ENCODE peak calls at places on chromosomes 16 and 17, in eight cellular contexts. Y is activated effector memory CD4-positive, alpha-beta T cell treated with anti-CD3 and anti-CD28 coated beads, Interleukin-2, amount 50 U/mL, for 16 hours; P is SW480; J is HS-5; U is choroid plexus epithelial cell; T is GM23338; F is dorsolateral prefrontal cortex; G is SHP77. A is an unnamed sample.

GRCh38 chr17:82603981-82604448 is 44.2 kb downstream of the WDR45B start:
- DNase-seq in J (no peak), F (peak; percentile 63), T (no peak), P (no peak), G (no peak), U (peak; percentile 69), Y (no peak), A (no peak)

GRCh38 chr16:627458-628239 is 3.1 kb upstream of the WFIKKN1 start:
- DNase-seq in J (no peak), U (no peak), T (no peak), G (peak; percentile 96), F (no peak), P (no peak), Y (no peak), A (no peak)

GRCh38 chr17:42183741-42184711 is 1.2 kb downstream of the HCRT start:
- DNase-seq in P (peak; percentile 54), T (peak; percentile 89), F (peak; percentile 68), J (no peak), Y (peak; percentile 92), G (peak; percentile 75), U (peak; percentile 72), A (peak; percentile 67)

GRCh38 chr17:74737299-74738050 is 419 bp downstream of the RAB37 start:
- DNase-seq in F (no peak), P (peak; percentile 72), G (no peak), J (no peak), U (no peak), T (peak; percentile 92), Y (peak; percentile 79), A (peak; percentile 74)

GRCh38 chr16:50711862-50712567 is 18.6 kb downstream of the NOD2 start:
- DNase-seq in T (no peak), P (no peak), Y (no peak), G (peak; percentile 79), U (no peak), J (no peak), F (peak; percentile 64), A (peak; percentile 16)

GRCh38 chr17:43791589-43791988 is 11.4 kb downstream of the CFAP97D1 start:
- DNase-seq in G (peak; percentile 80), F (no peak), J (peak; percentile 32), Y (no peak), T (peak; percentile 76), P (peak; percentile 88), U (peak; percentile 75), A (peak; percentile 61)

GRCh38 chr17:1111599-1112443 is 68.0 kb downstream of the ABR start:
- DNase-seq in U (no peak), F (no peak), Y (no peak), P (no peak), J (no peak), G (peak; percentile 94), T (no peak), A (no peak)

GRCh38 chr16:81514041-81514559 is 69.5 kb downstream of the CMIP start:
- DNase-seq in J (no peak), Y (no peak), U (no peak), T (no peak), F (no peak), P (no peak), G (no peak), A (no peak)

GRCh38 chr17:51643702-51644490 is 383.6 kb downstream of the UTP18 start:
- DNase-seq in P (no peak), Y (no peak), J (no peak), G (no peak), T (no peak), F (no peak), U (no peak), A (no peak)

GRCh38 chr17:55432358-55433028 is 10.9 kb upstream of the MMD start:
- DNase-seq in Y (no peak), T (no peak), F (no peak), G (no peak), J (no peak), P (peak; percentile 50), U (no peak), A (no peak)

GRCh38 chr16:1613240-1613639 is 1.1 kb downstream of the CRAMP1 start:
- DNase-seq in F (no peak), P (peak; percentile 11), T (peak; percentile 32), Y (peak; percentile 65), U (peak; percentile 19), J (no peak), G (no peak), A (no peak)

GRCh38 chr16:87216824-87217205 is 100.4 kb downstream of the C16orf95 start:
- DNase-seq in J (no peak), F (no peak), G (no peak), T (no peak), U (peak; percentile 30), P (no peak), Y (no peak), A (no peak)

GRCh38 chr17:70609566-70609965 is 440.2 kb downstream of the KCNJ2 start:
- DNase-seq in U (no peak), T (no peak), J (no peak), Y (no peak), G (no peak), F (peak; percentile 74), P (no peak), A (no peak)

GRCh38 chr17:43924558-43924957 is 17.2 kb upstream of the MPP2 start:
- DNase-seq in F (no peak), J (no peak), P (no peak), T (no peak), U (no peak), Y (no peak), G (no peak), A (no peak)

GRCh38 chr17:67223924-67224323 is 21.1 kb downstream of the HELZ start:
- DNase-seq in J (no peak), T (no peak), P (no peak), G (peak; percentile 1), F (no peak), Y (peak; percentile 59), U (no peak), A (peak; percentile 23)

GRCh38 chr17:9531080-9531479 is 44.5 kb downstream of the STX8 start:
- DNase-seq in J (no peak), Y (no peak), F (no peak), U (peak; percentile 16), P (no peak), G (no peak), T (no peak), A (no peak)

GRCh38 chr17:8894673-8895578 is 27.5 kb upstream of the PIK3R6 start:
- DNase-seq in J (peak; percentile 55), P (peak; percentile 69), U (peak; percentile 85), T (peak; percentile 79), G (peak; percentile 60), F (peak; percentile 45), Y (peak; percentile 74), A (peak; percentile 59)

GRCh38 chr16:85604145-85604705 is 8.9 kb upstream of the GSE1 start:
- DNase-seq in U (no peak), F (no peak), P (no peak), T (no peak), G (no peak), Y (no peak), J (no peak), A (no peak)